ENCODE peak calls at places on chromosomes 4 and X, in six cellular contexts. One of them, this sample, is unnamed.

GRCh38 chr4:159505275-159505975 is 402.5 kb downstream of the RAPGEF2 start:
- DNase-seq in body of pancreas: no peak
- DNase-seq in upper lobe of left lung: no peak
- DNase-seq in IMR-90: no peak
- DNase-seq in MM.1S: no peak
- DNase-seq in kidney: no peak
- DNase-seq in this sample: no peak

GRCh38 chr4:98181815-98182214 is 38.5 kb upstream of the STPG2 start:
- DNase-seq in IMR-90: peak; percentile 14
- DNase-seq in kidney: no peak
- DNase-seq in upper lobe of left lung: no peak
- DNase-seq in MM.1S: no peak
- DNase-seq in body of pancreas: no peak
- DNase-seq in this sample: no peak

GRCh38 chr4:73347497-73347896 is 56.6 kb upstream of the ALB start:
- DNase-seq in kidney: no peak
- DNase-seq in MM.1S: no peak
- DNase-seq in body of pancreas: no peak
- DNase-seq in IMR-90: no peak
- DNase-seq in upper lobe of left lung: no peak
- DNase-seq in this sample: no peak

GRCh38 chrX:24444645-24445044 is 20.4 kb upstream of the PDK3 start:
- DNase-seq in body of pancreas: no peak
- DNase-seq in upper lobe of left lung: no peak
- DNase-seq in MM.1S: no peak
- DNase-seq in kidney: no peak
- DNase-seq in IMR-90: no peak
- DNase-seq in this sample: no peak

GRCh38 chr4:23232987-23233386 is 540.2 kb downstream of the GBA3 start:
- DNase-seq in MM.1S: no peak
- DNase-seq in kidney: no peak
- DNase-seq in IMR-90: no peak
- DNase-seq in body of pancreas: no peak
- DNase-seq in upper lobe of left lung: no peak
- DNase-seq in this sample: no peak

GRCh38 chrX:150361070-150361776 is 1.9 kb upstream of the MAMLD1 start:
- DNase-seq in upper lobe of left lung: peak; percentile 75
- DNase-seq in MM.1S: no peak
- DNase-seq in kidney: peak; percentile 73
- DNase-seq in IMR-90: peak; percentile 26
- DNase-seq in body of pancreas: peak; percentile 13
- DNase-seq in this sample: peak; percentile 63

GRCh38 chr4:94165256-94165655 is 42.4 kb upstream of the SMARCAD1 start:
- DNase-seq in upper lobe of left lung: no peak
- DNase-seq in IMR-90: no peak
- DNase-seq in MM.1S: no peak
- DNase-seq in body of pancreas: no peak
- DNase-seq in kidney: no peak
- DNase-seq in this sample: no peak

GRCh38 chr4:168630445-168631187 is 133.8 kb downstream of the PALLD start:
- DNase-seq in IMR-90: peak; percentile 88
- DNase-seq in upper lobe of left lung: no peak
- DNase-seq in kidney: no peak
- DNase-seq in MM.1S: no peak
- DNase-seq in body of pancreas: no peak
- DNase-seq in this sample: no peak

GRCh38 chrX:7019555-7019954 is 128.0 kb upstream of the STS start:
- DNase-seq in kidney: no peak
- DNase-seq in IMR-90: no peak
- DNase-seq in MM.1S: no peak
- DNase-seq in body of pancreas: no peak
- DNase-seq in upper lobe of left lung: no peak
- DNase-seq in this sample: no peak

GRCh38 chrX:72081605-72082320 is 50.0 kb downstream of the RTL5 start:
- DNase-seq in upper lobe of left lung: no peak
- DNase-seq in MM.1S: no peak
- DNase-seq in kidney: no peak
- DNase-seq in body of pancreas: no peak
- DNase-seq in IMR-90: no peak
- DNase-seq in this sample: no peak

GRCh38 chrX:69429339-69430014 is 74.6 kb upstream of the NALF2 start:
- DNase-seq in body of pancreas: no peak
- DNase-seq in kidney: no peak
- DNase-seq in upper lobe of left lung: no peak
- DNase-seq in MM.1S: no peak
- DNase-seq in IMR-90: no peak
- DNase-seq in this sample: no peak

GRCh38 chrX:69428216-69428615 is 75.9 kb upstream of the NALF2 start:
- DNase-seq in IMR-90: no peak
- DNase-seq in body of pancreas: no peak
- DNase-seq in MM.1S: no peak
- DNase-seq in kidney: no peak
- DNase-seq in upper lobe of left lung: no peak
- DNase-seq in this sample: no peak

GRCh38 chrX:69424910-69425309 is 79.2 kb upstream of the NALF2 start:
- DNase-seq in upper lobe of left lung: no peak
- DNase-seq in kidney: no peak
- DNase-seq in MM.1S: no peak
- DNase-seq in IMR-90: no peak
- DNase-seq in body of pancreas: no peak
- DNase-seq in this sample: no peak

DNA sequence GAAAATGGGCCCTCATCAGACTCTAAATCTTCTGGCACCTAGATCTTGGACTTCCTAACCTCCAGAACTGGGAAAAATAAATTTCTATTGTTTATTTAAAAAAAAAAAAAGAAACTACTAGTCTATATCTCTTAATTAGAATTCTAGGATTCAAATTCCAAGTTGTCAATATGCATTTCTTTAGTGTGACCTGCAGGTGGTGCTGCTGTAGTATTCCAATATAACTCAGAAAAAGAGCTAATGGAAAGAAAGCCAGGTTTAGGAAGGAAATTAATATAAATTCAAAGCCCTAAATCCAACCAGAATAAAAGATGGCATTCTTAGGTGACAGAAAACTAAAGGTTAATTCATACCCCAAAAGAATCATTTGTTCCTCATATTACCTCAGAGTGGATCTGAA is 80.0 kb upstream of the NALF2 start:
- DNase-seq in kidney: no peak
- DNase-seq in IMR-90: peak; percentile 16
- DNase-seq in upper lobe of left lung: no peak
- DNase-seq in MM.1S: no peak
- DNase-seq in body of pancreas: no peak
- DNase-seq in this sample: no peak
- TF ChIP-seq CTCF in kidney: peak; percentile 25
- TF ChIP-seq CTCF in IMR-90: peak; percentile 51
- TF ChIP-seq CTCF in upper lobe of left lung: no peak
- TF ChIP-seq CTCF in MM.1S: peak; percentile 15
- TF ChIP-seq CTCF in body of pancreas: peak; percentile 18
- TF ChIP-seq CTCF in this sample: peak; percentile 24

GRCh38 chr4:163344147-163345050 is 707 bp downstream of the NPY5R start:
- DNase-seq in kidney: no peak
- DNase-seq in body of pancreas: no peak
- DNase-seq in IMR-90: no peak
- DNase-seq in upper lobe of left lung: peak; percentile 83
- DNase-seq in MM.1S: no peak
- DNase-seq in this sample: no peak

GRCh38 chr4:163343604-163344146 is at the start of gene NPY5R:
- DNase-seq in kidney: peak; percentile 82
- DNase-seq in upper lobe of left lung: peak; percentile 81
- DNase-seq in IMR-90: no peak
- DNase-seq in body of pancreas: no peak
- DNase-seq in MM.1S: no peak
- DNase-seq in this sample: no peak
- H3K4me3 ChIP-seq in kidney: peak within 1 kb of the TSS; percentile 70
- H3K4me3 ChIP-seq in upper lobe of left lung: no peak within 1 kb of the TSS
- H3K4me3 ChIP-seq in IMR-90: no peak within 1 kb of the TSS
- H3K4me3 ChIP-seq in body of pancreas: peak within 1 kb of the TSS; percentile 48
- H3K4me3 ChIP-seq in MM.1S: no peak within 1 kb of the TSS
- H3K4me3 ChIP-seq in this sample: peak within 1 kb of the TSS; percentile 36

DNA sequence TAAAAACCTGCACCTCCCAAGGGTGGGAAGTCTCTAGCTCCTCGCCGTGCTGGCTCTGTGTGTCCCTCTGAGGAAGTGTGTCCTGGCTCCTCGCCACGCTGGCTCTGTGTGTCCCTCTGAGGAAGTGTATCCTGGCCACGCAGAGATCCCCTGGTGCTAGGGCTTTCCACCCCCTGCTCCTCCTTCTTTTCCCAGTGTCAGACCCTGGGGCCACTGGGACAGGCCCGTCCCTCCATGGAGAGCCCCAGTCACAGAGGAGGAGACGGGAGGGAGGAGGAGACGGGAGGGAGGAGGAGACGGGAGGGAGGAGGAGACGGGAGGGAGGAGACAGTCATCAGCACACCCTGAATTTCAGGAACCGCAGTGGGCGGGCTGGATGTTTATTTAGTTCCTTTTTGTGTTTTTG is 53.8 kb upstream of the HGFAC start:
- DNase-seq in upper lobe of left lung: peak; percentile 31
- DNase-seq in body of pancreas: peak; percentile 41
- DNase-seq in kidney: peak; percentile 97
- DNase-seq in MM.1S: no peak
- DNase-seq in IMR-90: peak; percentile 23
- DNase-seq in this sample: peak; percentile 90
- H3K27ac ChIP-seq in upper lobe of left lung: peak overlapping the region; percentile 87
- H3K27ac ChIP-seq in body of pancreas: peak overlapping the region; percentile 1
- H3K27ac ChIP-seq in kidney: peak overlapping the region; percentile 82
- H3K27ac ChIP-seq in MM.1S: no peak overlapping the region
- H3K27ac ChIP-seq in IMR-90: peak overlapping the region; percentile 46
- H3K27ac ChIP-seq in this sample: peak overlapping the region; percentile 86

GRCh38 chrX:118540342-118540741 is 44.7 kb downstream of the DOCK11 start:
- DNase-seq in kidney: no peak
- DNase-seq in upper lobe of left lung: no peak
- DNase-seq in IMR-90: no peak
- DNase-seq in MM.1S: no peak
- DNase-seq in body of pancreas: no peak
- DNase-seq in this sample: no peak

GRCh38 chrX:118534716-118535493 is 39.3 kb downstream of the DOCK11 start:
- DNase-seq in upper lobe of left lung: no peak
- DNase-seq in body of pancreas: no peak
- DNase-seq in IMR-90: no peak
- DNase-seq in MM.1S: no peak
- DNase-seq in kidney: no peak
- DNase-seq in this sample: no peak

GRCh38 chrX:118536204-118536603 is 40.6 kb downstream of the DOCK11 start:
- DNase-seq in MM.1S: no peak
- DNase-seq in body of pancreas: no peak
- DNase-seq in upper lobe of left lung: no peak
- DNase-seq in kidney: no peak
- DNase-seq in IMR-90: no peak
- DNase-seq in this sample: no peak

GRCh38 chrX:118541482-118541881 is 45.9 kb downstream of the DOCK11 start:
- DNase-seq in body of pancreas: no peak
- DNase-seq in upper lobe of left lung: no peak
- DNase-seq in IMR-90: no peak
- DNase-seq in kidney: no peak
- DNase-seq in MM.1S: no peak
- DNase-seq in this sample: no peak

GRCh38 chrX:118536687-118537461 is 41.3 kb downstream of the DOCK11 start:
- DNase-seq in body of pancreas: no peak
- DNase-seq in upper lobe of left lung: no peak
- DNase-seq in IMR-90: peak; percentile 33
- DNase-seq in kidney: no peak
- DNase-seq in MM.1S: peak; percentile 68
- DNase-seq in this sample: no peak
- TF ChIP-seq CTCF in body of pancreas: no peak
- TF ChIP-seq CTCF in upper lobe of left lung: no peak
- TF ChIP-seq CTCF in IMR-90: peak; percentile 36
- TF ChIP-seq CTCF in kidney: no peak
- TF ChIP-seq CTCF in MM.1S: peak; percentile 54
- TF ChIP-seq CTCF in this sample: peak; percentile 32

GRCh38 chrX:116284383-116284782 is 113.8 kb downstream of the AGTR2 start:
- DNase-seq in kidney: no peak
- DNase-seq in IMR-90: no peak
- DNase-seq in body of pancreas: no peak
- DNase-seq in MM.1S: no peak
- DNase-seq in upper lobe of left lung: no peak
- DNase-seq in this sample: no peak
- H3K4me3 ChIP-seq in kidney: no peak overlapping the region
- H3K4me3 ChIP-seq in IMR-90: no peak overlapping the region
- H3K4me3 ChIP-seq in body of pancreas: no peak overlapping the region
- H3K4me3 ChIP-seq in MM.1S: no peak overlapping the region
- H3K4me3 ChIP-seq in upper lobe of left lung: no peak overlapping the region
- H3K4me3 ChIP-seq in this sample: no peak overlapping the region